ENCODE peak calls at places on chromosomes 16 and 17, in six cellular contexts. D, V, P, F, G and T are unnamed samples.

GRCh38 chr17:34182036-34182803 is 72.9 kb upstream of the CCL2 start:
- DNase-seq in D (no peak), V (no peak), P (no peak), F (no peak), G (no peak), T (no peak)

GRCh38 chr17:32777436-32777835 is 99.5 kb downstream of the MYO1D start:
- DNase-seq in D (peak), V (no peak), P (no peak), F (no peak), G (no peak), T (no peak)

GRCh38 chr16:27706803-27707685 is 157.1 kb downstream of the KATNIP start:
- DNase-seq in D (no peak), V (no peak), P (no peak), F (no peak), G (no peak), T (no peak)

GRCh38 chr17:655618-656017 is 59.0 kb downstream of the VPS53 start:
- DNase-seq in D (no peak), V (no peak), P (no peak), F (no peak), G (no peak), T (no peak)

GRCh38 chr17:50545306-50545705 is 1.7 kb upstream of the SPATA20 start:
- DNase-seq in D (no peak), V (no peak), P (no peak), F (no peak), G (no peak), T (peak)

GRCh38 chr16:77788196-77789084 is at the start of gene VAT1L:
- DNase-seq in D (no peak), V (no peak), P (no peak), F (no peak), G (no peak), T (peak)

GRCh38 chr17:78933959-78934568 is 8.9 kb upstream of the TIMP2 start:
- DNase-seq in D (peak), V (no peak), P (peak), F (no peak), G (peak), T (no peak)

GRCh38 chr17:49925916-49926315 is 43.1 kb upstream of the DLX4 start:
- DNase-seq in D (no peak), V (no peak), P (no peak), F (no peak), G (no peak), T (no peak)

GRCh38 chr17:7842950-7843535 is 9.0 kb downstream of the KDM6B start:
- DNase-seq in D (no peak), V (no peak), P (peak), F (no peak), G (no peak), T (no peak)

GRCh38 chr17:76791053-76791980 is 53.4 kb downstream of the MFSD11 start:
- DNase-seq in D (peak), V (no peak), P (no peak), F (no peak), G (no peak), T (peak)

GRCh38 chr16:56930516-56931252 is 1.3 kb upstream of the HERPUD1 start:
- DNase-seq in D (no peak), V (no peak), P (no peak), F (no peak), G (no peak), T (no peak)

GRCh38 chr17:44345497-44346026 is 460 bp downstream of the GRN start:
- DNase-seq in D (no peak), V (no peak), P (peak), F (no peak), G (peak), T (peak)

GRCh38 chr17:80092959-80093358 is 8.4 kb upstream of the GAA start:
- DNase-seq in D (no peak), V (no peak), P (no peak), F (no peak), G (no peak), T (no peak)

GRCh38 chr17:41654908-41655607 is 30.7 kb upstream of the KRT17 start:
- DNase-seq in D (no peak), V (no peak), P (no peak), F (no peak), G (no peak), T (no peak)

GRCh38 chr17:3647769-3648540 is 11.4 kb downstream of the CTNS start:
- DNase-seq in D (no peak), V (no peak), P (no peak), F (no peak), G (peak), T (no peak)

GRCh38 chr16:48013476-48013875 is 142.3 kb downstream of the ABCC12 start:
- DNase-seq in D (peak), V (no peak), P (no peak), F (no peak), G (no peak), T (no peak)

GRCh38 chr16:31131841-31132271 is 3.7 kb downstream of the PRSS8 start:
- DNase-seq in D (no peak), V (no peak), P (no peak), F (no peak), G (no peak), T (no peak)

GRCh38 chr17:74923538-74924249 is 379 bp upstream of the OTOP2 start:
- DNase-seq in D (peak), V (peak), P (peak), F (peak), G (peak), T (peak)

GRCh38 chr16:16059895-16060590 is 110.6 kb downstream of the ABCC1 start:
- DNase-seq in D (no peak), V (no peak), P (no peak), F (no peak), G (no peak), T (no peak)

GRCh38 chr17:4229627-4230026 is 34.2 kb downstream of the ANKFY1 start:
- DNase-seq in D (no peak), V (no peak), P (no peak), F (no peak), G (no peak), T (no peak)

GRCh38 chr17:11555530-11555929 is 42.7 kb upstream of the DNAH9 start:
- DNase-seq in D (no peak), V (no peak), P (no peak), F (no peak), G (no peak), T (no peak)

GRCh38 chr17:83146347-83146746 is 66.9 kb downstream of the METRNL start:
- DNase-seq in D (no peak), V (no peak), P (no peak), F (no peak), G (no peak), T (no peak)

GRCh38 chr16:53502331-53503269 is at the start of gene AKTIP:
- DNase-seq in D (peak), V (peak), P (peak), F (no peak), G (peak), T (peak)

GRCh38 chr16:76201385-76201784 is 75.8 kb upstream of the CNTNAP4 start:
- DNase-seq in D (no peak), V (no peak), P (no peak), F (no peak), G (no peak), T (no peak)

GRCh38 chr16:1010266-1010665 is 28.7 kb downstream of the SOX8 start:
- DNase-seq in D (no peak), V (no peak), P (no peak), F (no peak), G (no peak), T (no peak)